ENCODE peak calls at places on chromosomes 4 and X, in five cellular contexts. N is A549, A is endothelial cell of umbilical vein, C is HepG2, I is K562. L is an unnamed sample.

GRCh38 chr4:185383451-185383850 is 12.3 kb downstream of the LRP2BP start:
- DNase-seq in N (no peak), A (no peak), C (no peak), I (no peak), L (no peak)

GRCh38 chr4:9984621-9985020 is 36.7 kb downstream of the SLC2A9 start:
- DNase-seq in C (no peak), A (no peak), N (no peak), I (no peak), L (no peak)

GRCh38 chr4:2572076-2572475 is 35.6 kb downstream of the FAM193A start:
- DNase-seq in N (no peak), C (no peak), A (no peak), I (no peak), L (no peak)

GRCh38 chr4:54152846-54153600 is 53.1 kb downstream of the GSX2 start:
- DNase-seq in I (no peak), N (no peak), A (no peak), C (no peak), L (no peak)

GRCh38 chrX:107483976-107484726 is 34.7 kb downstream of the FRMPD3 start:
- DNase-seq in A (no peak), C (no peak), I (peak; percentile 36), N (no peak), L (peak; percentile 15)

GRCh38 chr4:111537861-111538260 is 607.4 kb upstream of the FAM241A start:
- DNase-seq in N (no peak), C (no peak), I (no peak), A (no peak), L (no peak)

GRCh38 chr4:158461336-158461735 is 60.3 kb upstream of the RXFP1 start:
- DNase-seq in N (no peak), C (no peak), I (no peak), A (no peak), L (no peak)

GRCh38 chr4:48030470-48030869 is 13.9 kb downstream of the NIPAL1 start:
- DNase-seq in C (no peak), A (no peak), N (no peak), I (no peak), L (no peak)

GRCh38 chr4:153115322-153116100 is 88.7 kb upstream of the TRIM2 start:
- DNase-seq in A (peak; percentile 38), C (peak; percentile 11), I (no peak), N (peak; percentile 52), L (peak; percentile 26)

GRCh38 chrX:143664302-143664701 is 28.4 kb upstream of the SLITRK4 start:
- DNase-seq in A (no peak), N (peak; percentile 1), I (peak; percentile 4), C (no peak), L (peak; percentile 12)

GRCh38 chr4:111323496-111323895 is 700.6 kb upstream of the PITX2 start:
- DNase-seq in I (no peak), C (no peak), A (no peak), N (no peak), L (no peak)

GRCh38 chr4:85658766-85659439 is 184.0 kb downstream of the ARHGAP24 start:
- DNase-seq in I (peak; percentile 15), C (no peak), N (no peak), A (no peak), L (no peak)

GRCh38 chrX:133698298-133698697 is 283.0 kb upstream of the GPC4 start:
- DNase-seq in N (no peak), I (no peak), C (no peak), A (no peak), L (no peak)

GRCh38 chrX:22338740-22339139 is 66.0 kb downstream of the CBLL2 start:
- DNase-seq in A (no peak), I (no peak), N (no peak), C (no peak), L (no peak)

GRCh38 chrX:107823456-107823855 is 2.2 kb upstream of the MID2 start:
- DNase-seq in A (peak; percentile 69), C (no peak), N (no peak), I (no peak), L (no peak)

GRCh38 chr4:98006060-98006459 is 137.2 kb downstream of the STPG2 start:
- DNase-seq in C (no peak), I (no peak), N (no peak), A (no peak), L (no peak)

GRCh38 chr4:10697071-10697470 is 12.5 kb upstream of the CLNK start:
- DNase-seq in I (no peak), N (no peak), A (no peak), C (no peak), L (no peak)

GRCh38 chr4:154877110-154877760 is 96.2 kb downstream of the RBM46 start:
- DNase-seq in N (no peak), A (peak; percentile 6), I (peak; percentile 4), C (peak; percentile 4), L (peak; percentile 21)

GRCh38 chr4:2423695-2424094 is 4.9 kb downstream of the CFAP99 start:
- DNase-seq in A (no peak), N (no peak), C (no peak), I (no peak), L (no peak)

DNA sequence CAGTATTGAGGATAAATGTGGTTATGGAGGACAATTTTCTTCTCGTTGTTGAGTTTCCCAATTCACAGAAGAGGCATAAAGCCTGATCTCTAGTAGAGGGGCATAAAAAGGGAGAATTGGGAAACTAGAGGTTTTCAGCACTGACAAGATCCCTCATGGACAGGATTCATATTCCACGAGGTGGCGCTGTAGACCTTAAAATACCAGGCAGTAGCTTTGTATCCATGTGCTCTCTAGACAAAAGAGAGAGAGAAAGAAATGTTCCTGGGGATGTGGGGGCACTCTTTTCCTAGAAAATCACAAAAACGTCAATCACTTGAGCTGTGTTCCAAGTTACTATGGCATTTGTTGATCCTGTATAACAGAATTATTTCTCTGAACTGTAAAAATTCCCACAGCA is 128.3 kb downstream of the MAGEE1 start:
- DNase-seq in A (peak; percentile 19), C (peak; percentile 41), I (peak; percentile 54), N (peak; percentile 2), L (peak; percentile 73)
- TF ChIP-seq MYC in A (no peak), C (no peak), I (no peak), N (no peak), L (peak; percentile 76)

GRCh38 chr4:149766135-149766534 is 49.5 kb downstream of the IQCM start:
- DNase-seq in N (no peak), C (no peak), A (no peak), I (no peak), L (peak; percentile 23)
- H3K4me3 ChIP-seq in N (no peak overlapping the region), C (no peak overlapping the region), A (no peak overlapping the region), I (no peak overlapping the region), L (no peak overlapping the region)

DNA sequence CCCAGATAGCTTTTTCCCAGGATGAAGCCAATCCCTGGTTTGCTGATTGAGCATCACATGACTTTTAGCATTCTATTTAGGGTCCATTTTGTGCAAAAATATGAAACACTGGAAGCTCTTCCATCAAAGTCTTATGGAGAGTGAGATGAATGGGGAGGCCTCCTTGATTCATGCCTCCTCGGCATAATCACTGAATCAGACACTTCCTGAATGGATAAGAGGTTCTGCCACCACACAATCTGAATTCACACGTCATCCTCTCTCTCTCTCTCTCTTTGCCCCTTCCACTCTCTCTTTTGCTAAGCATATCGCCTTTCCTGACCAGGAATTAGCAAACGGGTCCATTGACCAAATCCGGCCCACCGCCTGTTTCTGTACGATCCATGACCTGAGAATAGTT is 68.7 kb downstream of the CRMP1 start:
- DNase-seq in N (no peak), I (no peak), A (peak; percentile 43), C (no peak), L (no peak)
- TF ChIP-seq MYC in N (no peak), I (no peak), A (no peak), C (no peak), L (no peak)

GRCh38 chrX:70402721-70403120 is 20.4 kb upstream of the GDPD2 start:
- DNase-seq in N (no peak), I (no peak), A (no peak), C (no peak), L (no peak)

DNA sequence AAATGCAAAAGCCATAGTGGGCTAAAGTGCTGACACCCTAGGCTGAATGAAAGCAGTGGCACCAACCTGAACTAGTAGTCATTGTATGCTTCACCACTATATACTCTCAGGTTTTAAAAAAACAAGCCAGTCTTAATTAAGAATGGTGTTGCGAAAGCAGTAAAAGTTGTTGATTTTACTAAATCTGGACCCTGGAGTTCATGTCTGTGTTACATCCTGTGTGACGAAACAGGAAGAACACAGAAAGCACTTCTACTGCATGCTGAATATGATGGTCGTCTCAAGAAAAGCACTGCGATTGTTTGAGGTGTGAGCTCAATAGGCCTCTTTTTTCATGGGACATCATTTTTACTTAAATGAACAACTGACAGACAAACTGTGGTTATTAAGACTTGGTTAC is 24.2 kb upstream of the GDPD2 start:
- DNase-seq in C (peak; percentile 45), A (peak; percentile 47), N (no peak), I (no peak), L (peak; percentile 63)
- H3K4me3 ChIP-seq in C (no peak overlapping the region), A (no peak overlapping the region), N (no peak overlapping the region), I (no peak overlapping the region), L (no peak overlapping the region)